ENCODE peak calls at places on chromosomes 13 and 19, in nine cellular contexts. One of them, this sample, is unnamed.

GRCh38 chr19:34350161-34350561 is 14.8 kb upstream of the GPI start:
- DNase-seq in mesothelial cell of epicardium: no peak
- DNase-seq in AG04449: no peak
- DNase-seq in stimulated activated CD4-positive, alpha-beta T cell treated with anti-CD3 and anti-CD28 coated beads, Interleukin-1b, Interleukin-23, amount 100 ng/mL, for 48 hours: peak; percentile 75
- DNase-seq in IMR-90: peak; percentile 43
- DNase-seq in thoracic aorta: no peak
- DNase-seq in endothelial cell of umbilical vein: no peak
- DNase-seq in AG04450: no peak
- DNase-seq in stromal cell of bone marrow: no peak
- DNase-seq in this sample: no peak

GRCh38 chr13:22312405-22312803 is 641.5 kb downstream of the FGF9 start:
- DNase-seq in mesothelial cell of epicardium: no peak
- DNase-seq in AG04449: no peak
- DNase-seq in stimulated activated CD4-positive, alpha-beta T cell treated with anti-CD3 and anti-CD28 coated beads, Interleukin-1b, Interleukin-23, amount 100 ng/mL, for 48 hours: no peak
- DNase-seq in IMR-90: no peak
- DNase-seq in thoracic aorta: no peak
- DNase-seq in endothelial cell of umbilical vein: no peak
- DNase-seq in AG04450: no peak
- DNase-seq in stromal cell of bone marrow: no peak
- DNase-seq in this sample: no peak

GRCh38 chr13:109835321-109835720 is 48.9 kb upstream of the IRS2 start:
- DNase-seq in mesothelial cell of epicardium: no peak
- DNase-seq in AG04449: no peak
- DNase-seq in stimulated activated CD4-positive, alpha-beta T cell treated with anti-CD3 and anti-CD28 coated beads, Interleukin-1b, Interleukin-23, amount 100 ng/mL, for 48 hours: no peak
- DNase-seq in IMR-90: peak; percentile 38
- DNase-seq in thoracic aorta: no peak
- DNase-seq in endothelial cell of umbilical vein: no peak
- DNase-seq in AG04450: no peak
- DNase-seq in stromal cell of bone marrow: no peak
- DNase-seq in this sample: no peak

GRCh38 chr19:14072535-14073231 is at the start of gene MISP3:
- DNase-seq in mesothelial cell of epicardium: no peak
- DNase-seq in AG04449: no peak
- DNase-seq in stimulated activated CD4-positive, alpha-beta T cell treated with anti-CD3 and anti-CD28 coated beads, Interleukin-1b, Interleukin-23, amount 100 ng/mL, for 48 hours: peak; percentile 33
- DNase-seq in IMR-90: no peak
- DNase-seq in thoracic aorta: no peak
- DNase-seq in endothelial cell of umbilical vein: peak; percentile 43
- DNase-seq in AG04450: no peak
- DNase-seq in stromal cell of bone marrow: no peak
- DNase-seq in this sample: no peak

GRCh38 chr13:95341441-95341840 is 40.2 kb upstream of the ABCC4 start:
- DNase-seq in mesothelial cell of epicardium: no peak
- DNase-seq in AG04449: no peak
- DNase-seq in stimulated activated CD4-positive, alpha-beta T cell treated with anti-CD3 and anti-CD28 coated beads, Interleukin-1b, Interleukin-23, amount 100 ng/mL, for 48 hours: no peak
- DNase-seq in IMR-90: no peak
- DNase-seq in thoracic aorta: no peak
- DNase-seq in endothelial cell of umbilical vein: no peak
- DNase-seq in AG04450: no peak
- DNase-seq in stromal cell of bone marrow: peak; percentile 18
- DNase-seq in this sample: no peak

GRCh38 chr13:95564948-95565347 is 12.4 kb downstream of the CLDN10 start:
- DNase-seq in mesothelial cell of epicardium: no peak
- DNase-seq in AG04449: no peak
- DNase-seq in stimulated activated CD4-positive, alpha-beta T cell treated with anti-CD3 and anti-CD28 coated beads, Interleukin-1b, Interleukin-23, amount 100 ng/mL, for 48 hours: no peak
- DNase-seq in IMR-90: peak; percentile 34
- DNase-seq in thoracic aorta: no peak
- DNase-seq in endothelial cell of umbilical vein: peak; percentile 91
- DNase-seq in AG04450: no peak
- DNase-seq in stromal cell of bone marrow: peak; percentile 67
- DNase-seq in this sample: no peak

GRCh38 chr19:11465605-11466004 is 15.2 kb downstream of the ELAVL3 start:
- DNase-seq in mesothelial cell of epicardium: no peak
- DNase-seq in AG04449: no peak
- DNase-seq in stimulated activated CD4-positive, alpha-beta T cell treated with anti-CD3 and anti-CD28 coated beads, Interleukin-1b, Interleukin-23, amount 100 ng/mL, for 48 hours: no peak
- DNase-seq in IMR-90: no peak
- DNase-seq in thoracic aorta: no peak
- DNase-seq in endothelial cell of umbilical vein: no peak
- DNase-seq in AG04450: no peak
- DNase-seq in stromal cell of bone marrow: no peak
- DNase-seq in this sample: no peak

GRCh38 chr13:97223711-97224461 is 1.8 kb downstream of the MBNL2 start:
- DNase-seq in mesothelial cell of epicardium: no peak
- DNase-seq in AG04449: peak; percentile 84
- DNase-seq in stimulated activated CD4-positive, alpha-beta T cell treated with anti-CD3 and anti-CD28 coated beads, Interleukin-1b, Interleukin-23, amount 100 ng/mL, for 48 hours: no peak
- DNase-seq in IMR-90: peak; percentile 96
- DNase-seq in thoracic aorta: no peak
- DNase-seq in endothelial cell of umbilical vein: peak; percentile 91
- DNase-seq in AG04450: peak; percentile 83
- DNase-seq in stromal cell of bone marrow: peak; percentile 86
- DNase-seq in this sample: peak; percentile 75

GRCh38 chr19:4717191-4717965 is 6.3 kb downstream of the DPP9 start:
- DNase-seq in mesothelial cell of epicardium: no peak
- DNase-seq in AG04449: no peak
- DNase-seq in stimulated activated CD4-positive, alpha-beta T cell treated with anti-CD3 and anti-CD28 coated beads, Interleukin-1b, Interleukin-23, amount 100 ng/mL, for 48 hours: no peak
- DNase-seq in IMR-90: peak; percentile 70
- DNase-seq in thoracic aorta: no peak
- DNase-seq in endothelial cell of umbilical vein: peak; percentile 69
- DNase-seq in AG04450: no peak
- DNase-seq in stromal cell of bone marrow: no peak
- DNase-seq in this sample: no peak

GRCh38 chr19:42324655-42325307 is 654 bp upstream of the MEGF8 start:
- DNase-seq in mesothelial cell of epicardium: no peak
- DNase-seq in AG04449: no peak
- DNase-seq in stimulated activated CD4-positive, alpha-beta T cell treated with anti-CD3 and anti-CD28 coated beads, Interleukin-1b, Interleukin-23, amount 100 ng/mL, for 48 hours: no peak
- DNase-seq in IMR-90: no peak
- DNase-seq in thoracic aorta: no peak
- DNase-seq in endothelial cell of umbilical vein: no peak
- DNase-seq in AG04450: no peak
- DNase-seq in stromal cell of bone marrow: no peak
- DNase-seq in this sample: no peak

GRCh38 chr19:30664358-30665058 is 292.3 kb downstream of the ZNF536 start:
- DNase-seq in mesothelial cell of epicardium: no peak
- DNase-seq in AG04449: no peak
- DNase-seq in stimulated activated CD4-positive, alpha-beta T cell treated with anti-CD3 and anti-CD28 coated beads, Interleukin-1b, Interleukin-23, amount 100 ng/mL, for 48 hours: no peak
- DNase-seq in IMR-90: peak; percentile 4
- DNase-seq in thoracic aorta: no peak
- DNase-seq in endothelial cell of umbilical vein: no peak
- DNase-seq in AG04450: no peak
- DNase-seq in stromal cell of bone marrow: no peak
- DNase-seq in this sample: no peak

GRCh38 chr13:41915096-41915495 is 45.8 kb downstream of the VWA8 start:
- DNase-seq in mesothelial cell of epicardium: no peak
- DNase-seq in AG04449: peak; percentile 14
- DNase-seq in stimulated activated CD4-positive, alpha-beta T cell treated with anti-CD3 and anti-CD28 coated beads, Interleukin-1b, Interleukin-23, amount 100 ng/mL, for 48 hours: no peak
- DNase-seq in IMR-90: peak; percentile 45
- DNase-seq in thoracic aorta: no peak
- DNase-seq in endothelial cell of umbilical vein: no peak
- DNase-seq in AG04450: no peak
- DNase-seq in stromal cell of bone marrow: no peak
- DNase-seq in this sample: no peak

GRCh38 chr13:113859311-113860050 is 4.4 kb downstream of the GAS6 start:
- DNase-seq in mesothelial cell of epicardium: no peak
- DNase-seq in AG04449: no peak
- DNase-seq in stimulated activated CD4-positive, alpha-beta T cell treated with anti-CD3 and anti-CD28 coated beads, Interleukin-1b, Interleukin-23, amount 100 ng/mL, for 48 hours: no peak
- DNase-seq in IMR-90: no peak
- DNase-seq in thoracic aorta: no peak
- DNase-seq in endothelial cell of umbilical vein: no peak
- DNase-seq in AG04450: no peak
- DNase-seq in stromal cell of bone marrow: no peak
- DNase-seq in this sample: no peak

This sample was measured in AG09319.